ENCODE peak calls at places on chromosomes 11 and 22, in four cellular contexts. One of them, this sample, is unnamed.

GRCh38 chr22:31857247-31857646 is 87.1 kb upstream of the YWHAH start:
- DNase-seq in mesendoderm: peak; percentile 96
- DNase-seq in A549: no peak
- DNase-seq in caudate nucleus: peak; percentile 84
- DNase-seq in this sample: no peak

GRCh38 chr11:35791088-35791958 is 128.7 kb downstream of the TRIM44 start:
- DNase-seq in mesendoderm: peak; percentile 58
- DNase-seq in A549: no peak
- DNase-seq in caudate nucleus: no peak
- DNase-seq in this sample: no peak

GRCh38 chr22:19797086-19797485 is 36.5 kb downstream of the TBX1 start:
- DNase-seq in mesendoderm: no peak
- DNase-seq in A549: no peak
- DNase-seq in caudate nucleus: no peak
- DNase-seq in this sample: no peak

GRCh38 chr11:71251761-71252433 is 480 bp downstream of the SHANK2 start:
- DNase-seq in mesendoderm: peak; percentile 57
- DNase-seq in A549: peak; percentile 37
- DNase-seq in caudate nucleus: no peak
- DNase-seq in this sample: no peak

GRCh38 chr22:32801436-32802290 is at the start of gene TIMP3:
- DNase-seq in mesendoderm: peak; percentile 84
- DNase-seq in A549: peak; percentile 7
- DNase-seq in caudate nucleus: peak; percentile 63
- DNase-seq in this sample: no peak

GRCh38 chr11:70072471-70073187 is 5.5 kb upstream of the ANO1 start:
- DNase-seq in mesendoderm: no peak
- DNase-seq in A549: no peak
- DNase-seq in caudate nucleus: no peak
- DNase-seq in this sample: no peak

GRCh38 chr11:118175031-118175531 is 1.4 kb downstream of the SCN2B start:
- DNase-seq in mesendoderm: peak; percentile 78
- DNase-seq in A549: peak; percentile 14
- DNase-seq in caudate nucleus: no peak
- DNase-seq in this sample: no peak

GRCh38 chr11:2950825-2951224 is 21.6 kb upstream of the PHLDA2 start:
- DNase-seq in mesendoderm: no peak
- DNase-seq in A549: no peak
- DNase-seq in caudate nucleus: no peak
- DNase-seq in this sample: no peak

GRCh38 chr11:123653997-123654565 is 343 bp downstream of the SCN3B start:
- DNase-seq in mesendoderm: no peak
- DNase-seq in A549: peak; percentile 22
- DNase-seq in caudate nucleus: no peak
- DNase-seq in this sample: no peak

GRCh38 chr11:117687776-117688175 is 109.2 kb downstream of the DSCAML1 start:
- DNase-seq in mesendoderm: no peak
- DNase-seq in A549: no peak
- DNase-seq in caudate nucleus: no peak
- DNase-seq in this sample: no peak

GRCh38 chr22:28792491-28793383 is 7.6 kb downstream of the XBP1 start:
- DNase-seq in mesendoderm: no peak
- DNase-seq in A549: no peak
- DNase-seq in caudate nucleus: no peak
- DNase-seq in this sample: no peak

GRCh38 chr22:41557401-41558240 is 3.2 kb upstream of the CSDC2 start:
- DNase-seq in mesendoderm: no peak
- DNase-seq in A549: no peak
- DNase-seq in caudate nucleus: peak; percentile 68
- DNase-seq in this sample: peak; percentile 32

GRCh38 chr11:122803716-122804115 is 34.6 kb upstream of the CRTAM start:
- DNase-seq in mesendoderm: no peak
- DNase-seq in A549: no peak
- DNase-seq in caudate nucleus: no peak
- DNase-seq in this sample: no peak

GRCh38 chr22:35074583-35074982 is 8.6 kb downstream of the ISX start:
- DNase-seq in mesendoderm: no peak
- DNase-seq in A549: no peak
- DNase-seq in caudate nucleus: no peak
- DNase-seq in this sample: no peak

GRCh38 chr11:64258356-64258755 is 7.0 kb downstream of the PLCB3 start:
- DNase-seq in mesendoderm: no peak
- DNase-seq in A549: no peak
- DNase-seq in caudate nucleus: no peak
- DNase-seq in this sample: no peak

GRCh38 chr22:29314537-29315285 is 786 bp downstream of the RASL10A start:
- DNase-seq in mesendoderm: no peak
- DNase-seq in A549: no peak
- DNase-seq in caudate nucleus: no peak
- DNase-seq in this sample: no peak

DNA sequence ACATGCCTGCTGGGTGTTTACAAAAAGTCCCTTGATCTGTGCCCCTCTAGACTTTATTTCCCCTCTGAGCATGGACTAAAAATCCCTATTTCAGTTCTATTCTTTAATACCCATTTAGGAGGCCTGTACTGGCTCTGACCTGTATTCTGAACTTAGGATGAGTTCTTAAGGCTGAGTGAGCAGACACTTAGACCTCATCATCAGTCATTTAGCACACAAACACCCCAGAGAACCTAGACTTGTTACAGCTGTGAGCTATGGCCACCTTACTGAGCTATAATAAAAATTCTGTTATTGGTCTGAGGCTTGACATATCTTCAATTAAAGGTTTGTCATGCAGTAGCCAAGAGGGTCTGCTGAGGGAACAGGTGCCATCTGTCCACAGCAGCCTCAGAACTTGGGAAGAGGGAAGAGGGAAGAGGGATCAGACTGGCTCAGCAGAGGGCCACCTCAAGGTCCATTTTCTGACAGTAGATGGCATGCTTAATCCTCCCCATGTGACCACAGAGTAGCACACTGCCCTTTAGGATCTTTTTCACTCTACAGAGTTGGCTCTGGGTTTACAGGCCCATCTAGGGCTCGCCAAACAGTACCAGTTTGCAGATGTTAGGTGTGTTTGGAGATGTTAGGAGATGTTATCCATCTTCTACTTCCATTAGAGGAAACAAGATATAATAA is 30.2 kb upstream of the RRM1 start:
- DNase-seq in mesendoderm: no peak
- DNase-seq in A549: no peak
- DNase-seq in caudate nucleus: no peak
- DNase-seq in this sample: no peak
- H3K27ac ChIP-seq in mesendoderm: no peak overlapping the region
- H3K27ac ChIP-seq in A549: no peak overlapping the region
- H3K27ac ChIP-seq in caudate nucleus: no peak overlapping the region
- H3K27ac ChIP-seq in this sample: no peak overlapping the region

DNA sequence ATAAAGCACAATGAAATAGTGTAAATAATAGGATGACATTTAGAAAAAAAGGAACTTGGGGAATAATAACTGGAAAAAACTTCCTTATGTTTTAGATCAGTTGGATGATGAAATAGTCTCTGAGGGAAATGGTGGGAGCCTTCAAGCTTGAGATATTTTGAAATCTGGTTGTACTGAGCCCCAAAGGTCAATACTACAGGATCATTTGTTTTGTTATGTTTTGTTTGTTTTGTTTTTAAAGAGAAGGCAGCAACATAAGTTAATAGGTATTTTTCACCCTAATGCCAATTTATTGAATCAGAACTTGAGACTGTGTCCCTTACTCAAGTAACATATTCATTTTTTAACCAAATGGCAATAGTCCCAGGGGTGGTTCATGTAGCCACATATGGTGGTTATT is 393.1 kb downstream of the ETS1 start:
- DNase-seq in mesendoderm: no peak
- DNase-seq in A549: no peak
- DNase-seq in caudate nucleus: no peak
- DNase-seq in this sample: no peak
- H3K27ac ChIP-seq in mesendoderm: no peak overlapping the region
- H3K27ac ChIP-seq in A549: no peak overlapping the region
- H3K27ac ChIP-seq in caudate nucleus: no peak overlapping the region
- H3K27ac ChIP-seq in this sample: no peak overlapping the region

DNA sequence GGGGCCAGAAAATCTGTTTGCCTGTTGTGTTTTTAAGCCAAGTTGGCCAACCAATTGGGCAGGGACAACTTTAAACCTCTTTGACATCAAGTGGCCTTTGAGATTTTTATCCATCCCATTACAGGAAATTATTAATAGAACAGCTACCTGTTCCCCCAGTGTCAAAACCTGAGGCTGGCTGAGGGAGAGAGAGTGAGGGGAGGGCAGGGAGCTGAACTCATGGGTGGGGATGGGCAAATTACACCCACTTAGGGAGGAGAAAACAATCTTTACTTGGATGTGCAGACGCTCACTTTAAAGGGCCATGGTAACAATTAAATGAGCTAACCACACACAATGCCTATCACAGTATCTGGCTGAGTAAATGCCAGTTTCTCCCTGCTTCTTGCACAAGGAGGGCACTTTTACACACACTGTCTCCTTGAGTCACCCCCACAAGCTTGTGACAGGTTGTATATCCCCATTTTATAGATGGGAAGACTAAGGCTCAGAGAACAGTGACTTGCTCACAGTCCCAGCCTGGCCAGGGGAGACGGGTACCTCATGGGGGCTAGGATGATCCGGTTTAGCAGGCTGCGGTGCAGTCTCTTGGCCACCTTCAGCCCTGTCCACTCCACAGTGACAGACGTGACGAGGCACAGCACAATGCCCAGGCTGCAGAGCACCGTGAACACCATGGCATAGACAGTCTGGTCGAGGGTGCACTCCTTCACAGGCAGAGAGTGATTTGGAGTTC is 17.8 kb upstream of the KCNJ11 start:
- DNase-seq in mesendoderm: no peak
- DNase-seq in A549: no peak
- DNase-seq in caudate nucleus: no peak
- DNase-seq in this sample: no peak
- H3K27ac ChIP-seq in mesendoderm: no peak overlapping the region
- H3K27ac ChIP-seq in A549: peak overlapping the region; percentile 85
- H3K27ac ChIP-seq in caudate nucleus: peak overlapping the region; percentile 78
- H3K27ac ChIP-seq in this sample: peak overlapping the region; percentile 18

DNA sequence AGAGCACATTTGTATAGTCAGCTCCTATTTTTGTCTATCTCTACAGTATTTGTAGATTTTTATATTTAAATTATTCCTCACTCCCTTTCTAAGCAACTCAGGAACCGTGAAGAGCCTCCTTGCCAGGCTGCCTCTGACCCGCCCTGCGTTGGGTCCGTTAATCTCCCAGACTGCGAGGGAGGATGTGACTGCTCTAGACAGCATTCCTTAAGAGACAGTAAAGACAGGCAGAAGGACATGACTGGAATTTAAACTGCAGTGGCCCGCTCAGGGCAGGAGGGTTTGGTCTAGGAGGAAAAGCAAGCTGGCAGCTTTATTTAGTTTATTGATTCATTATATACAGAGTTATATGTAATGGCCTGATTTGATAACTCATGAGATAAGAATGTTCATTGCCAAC is 413.7 kb downstream of the TMEM135 start:
- DNase-seq in mesendoderm: peak; percentile 55
- DNase-seq in A549: no peak
- DNase-seq in caudate nucleus: no peak
- DNase-seq in this sample: no peak
- H3K27ac ChIP-seq in mesendoderm: no peak overlapping the region
- H3K27ac ChIP-seq in A549: no peak overlapping the region
- H3K27ac ChIP-seq in caudate nucleus: no peak overlapping the region
- H3K27ac ChIP-seq in this sample: no peak overlapping the region

GRCh38 chr11:61775106-61775505 is 17.3 kb downstream of the TMEM258 start:
- DNase-seq in mesendoderm: no peak
- DNase-seq in A549: no peak
- DNase-seq in caudate nucleus: no peak
- DNase-seq in this sample: no peak
- H3K27ac ChIP-seq in mesendoderm: no peak overlapping the region
- H3K27ac ChIP-seq in A549: no peak overlapping the region
- H3K27ac ChIP-seq in caudate nucleus: peak overlapping the region; percentile 73
- H3K27ac ChIP-seq in this sample: peak overlapping the region; percentile 83

This sample was measured in substantia nigra.